ENCODE peak calls at places on chromosomes 1 and 21, in seven cellular contexts. L is fibroblast of mammary gland, Y is left ventricle myocardium inferior, D is neural crest cell, C is progenitor cell of endocrine pancreas, X is stomach, Q is sigmoid colon. M is an unnamed sample.

GRCh38 chr1:73065585-73065984 is 783.2 kb upstream of the NEGR1 start:
- DNase-seq in X (no peak), Y (no peak), L (no peak), C (no peak), D (peak), Q (no peak), M (no peak)

GRCh38 chr21:46369520-46370235 is 45.7 kb downstream of the PCNT start:
- DNase-seq in Q (no peak), X (no peak), C (no peak), L (no peak), Y (no peak), D (no peak), M (no peak)

GRCh38 chr1:54904476-54905048 is 17.6 kb upstream of the DHCR24 start:
- DNase-seq in L (peak), D (no peak), X (no peak), C (no peak), Y (no peak), Q (no peak), M (no peak)

GRCh38 chr1:218346391-218347204 is 1.5 kb downstream of the TGFB2 start:
- DNase-seq in L (peak), Q (peak), Y (no peak), C (no peak), X (no peak), D (peak), M (no peak)

GRCh38 chr1:50969611-50970507 is at the start of gene CDKN2C:
- DNase-seq in Q (peak), X (peak), C (peak), D (peak), Y (peak), L (peak), M (no peak)

GRCh38 chr1:204599098-204599497 is 82.9 kb downstream of the MDM4 start:
- DNase-seq in C (no peak), L (peak), X (no peak), Y (no peak), D (no peak), Q (no peak), M (no peak)

GRCh38 chr21:33293811-33294216 is 27.6 kb downstream of the IL10RB start:
- DNase-seq in C (no peak), X (no peak), D (no peak), L (no peak), Y (no peak), Q (no peak), M (no peak)

GRCh38 chr1:183841550-183841949 is 36.6 kb downstream of the RGL1 start:
- DNase-seq in D (no peak), Q (no peak), Y (no peak), X (no peak), L (peak), C (no peak), M (no peak)

GRCh38 chr1:20069932-20070331 is at the start of gene PLA2G5:
- DNase-seq in Y (peak), X (no peak), Q (peak), C (no peak), D (no peak), L (peak), M (no peak)

GRCh38 chr1:220335668-220336067 is 63.4 kb upstream of the RAB3GAP2 start:
- DNase-seq in L (no peak), X (peak), D (no peak), Y (no peak), C (no peak), Q (no peak), M (no peak)

GRCh38 chr1:1241588-1242229 is 4.8 kb downstream of the C1QTNF12 start:
- DNase-seq in X (no peak), C (no peak), Y (no peak), L (no peak), D (no peak), Q (no peak), M (no peak)

GRCh38 chr1:81800741-81801031 is at the start of gene ADGRL2:
- DNase-seq in D (peak), X (peak), Q (peak), L (no peak), C (peak), Y (no peak), M (no peak)

GRCh38 chr1:51268675-51269033 is 32.6 kb downstream of the RNF11 start:
- DNase-seq in D (no peak), Q (no peak), C (no peak), L (peak), X (no peak), Y (no peak), M (no peak)

GRCh38 chr1:85048296-85049064 is at the start of gene MCOLN3:
- DNase-seq in L (peak), Y (peak), D (peak), X (peak), Q (peak), C (peak), M (no peak)

DNA sequence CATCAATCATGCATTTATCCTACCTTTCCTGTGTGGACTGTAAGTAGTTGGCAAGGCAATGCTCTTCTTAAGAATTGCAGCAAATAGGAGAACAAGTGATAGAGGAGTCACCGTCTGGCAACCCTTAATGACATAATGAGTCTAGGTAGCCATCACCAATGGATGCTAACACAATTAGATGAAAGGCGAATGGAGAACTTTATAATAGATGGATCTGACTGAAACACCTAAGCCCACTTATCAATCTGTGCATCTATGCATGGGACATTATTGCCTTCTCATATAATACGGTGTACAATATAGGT is 18.9 kb upstream of the CAPN8 start:
- DNase-seq in D (no peak), X (no peak), C (no peak), L (no peak), Q (no peak), Y (no peak), M (no peak)
- TF ChIP-seq CTCF in D (peak), X (no peak), C (peak), L (no peak), Q (no peak), Y (no peak), M (no peak)

GRCh38 chr1:38558476-38559179 is 300.9 kb downstream of the RRAGC start:
- DNase-seq in Y (no peak), C (no peak), D (no peak), X (no peak), Q (no peak), L (no peak), M (no peak)
- TF ChIP-seq CTCF in Y (no peak), C (no peak), D (no peak), X (no peak), Q (no peak), L (no peak), M (no peak)

DNA sequence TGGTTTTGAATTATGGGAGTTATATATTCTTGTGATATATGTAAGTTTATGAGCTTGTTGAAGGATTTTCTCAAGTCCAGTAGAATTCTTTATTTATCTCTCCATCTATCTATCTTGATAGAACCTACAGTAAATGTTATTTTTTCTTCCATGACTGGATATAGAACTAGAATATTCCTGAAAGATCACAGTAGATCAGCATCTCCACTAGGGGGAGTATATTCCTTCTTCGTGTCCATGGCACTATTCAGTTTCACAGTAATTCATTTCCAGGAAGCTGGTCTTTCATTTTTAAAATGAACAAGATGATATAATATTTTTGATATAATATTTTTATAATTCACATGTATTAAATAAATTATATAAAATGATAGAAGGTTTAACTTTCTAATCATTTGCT is 18.8 kb downstream of the TMPRSS15 start:
- DNase-seq in Q (no peak), Y (no peak), D (no peak), X (no peak), C (no peak), L (peak), M (no peak)
- TF ChIP-seq CTCF in Q (no peak), Y (peak), D (peak), X (no peak), C (peak), L (peak), M (peak)

GRCh38 chr1:147223740-147224615 is 1.2 kb downstream of the FMO5 start:
- DNase-seq in L (no peak), X (no peak), Y (no peak), C (no peak), D (no peak), Q (no peak), M (no peak)

GRCh38 chr1:147225193-147225730 is at the start of gene FMO5:
- DNase-seq in L (peak), D (peak), X (peak), Q (peak), Y (peak), C (no peak), M (peak)
- TF ChIP-seq CTCF in L (no peak), D (peak), X (no peak), Q (peak), Y (peak), C (peak), M (peak)

DNA sequence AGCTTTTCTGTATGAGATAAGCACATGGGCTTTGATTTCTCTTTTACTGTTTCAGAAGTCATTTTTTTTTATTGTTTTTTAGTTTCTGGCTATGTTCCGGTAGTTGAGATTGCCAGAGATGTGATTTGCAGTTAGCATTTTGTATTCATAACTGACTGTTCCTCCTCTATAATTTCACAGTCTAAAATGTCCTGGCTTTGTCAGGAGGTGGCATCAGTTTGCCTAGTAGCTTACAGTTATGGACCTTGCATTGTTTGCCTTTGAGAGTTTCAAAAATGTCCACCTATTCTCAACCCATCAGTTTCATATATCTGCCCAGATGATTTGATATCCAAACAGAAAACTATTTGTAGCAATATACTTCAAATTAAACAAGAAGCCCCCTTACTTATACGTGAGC is 39.5 kb upstream of the ST6GALNAC3 start:
- DNase-seq in X (no peak), C (no peak), Y (no peak), D (no peak), L (peak), Q (no peak), M (no peak)
- TF ChIP-seq CTCF in X (no peak), C (peak), Y (peak), D (peak), L (peak), Q (no peak), M (no peak)

GRCh38 chr1:78275906-78276690 is 214.7 kb upstream of the PTGFR start:
- DNase-seq in L (no peak), C (no peak), Y (no peak), Q (no peak), X (no peak), D (no peak), M (no peak)
- TF ChIP-seq CTCF in L (peak), C (no peak), Y (no peak), Q (no peak), X (no peak), D (no peak), M (no peak)

M was measured in CD14-positive monocyte.